ENCODE peak calls at places on chromosomes 2 and 18, in four cellular contexts. J, F, R and K are unnamed samples.

GRCh38 chr18:68840554-68841263 is 42.8 kb downstream of the CCDC102B start:
- DNase-seq in J (peak), F (no peak), R (no peak), K (peak)

GRCh38 chr2:47697000-47697601 is 85.8 kb upstream of the MSH6 start:
- DNase-seq in J (no peak), F (no peak), R (no peak), K (no peak)

GRCh38 chr2:189581354-189582139 is 961 bp upstream of the SLC40A1 start:
- DNase-seq in J (peak), F (peak), R (no peak), K (no peak)

GRCh38 chr18:42620585-42620984 is 494.9 kb downstream of the RIT2 start:
- DNase-seq in J (no peak), F (no peak), R (no peak), K (no peak)

GRCh38 chr2:212032032-212032431 is 506.6 kb downstream of the ERBB4 start:
- DNase-seq in J (no peak), F (no peak), R (no peak), K (peak)

GRCh38 chr2:54579682-54580349 is 123.7 kb downstream of the SPTBN1 start:
- DNase-seq in J (no peak), F (peak), R (no peak), K (no peak)

GRCh38 chr2:33766175-33766574 is 167.1 kb upstream of the FAM98A start:
- DNase-seq in J (no peak), F (no peak), R (no peak), K (no peak)

GRCh38 chr2:217070611-217071010 is 210.7 kb upstream of the TNP1 start:
- DNase-seq in J (no peak), F (no peak), R (no peak), K (no peak)

GRCh38 chr2:110955045-110955444 is 165.7 kb upstream of the BCL2L11 start:
- DNase-seq in J (no peak), F (no peak), R (no peak), K (no peak)

GRCh38 chr18:41767960-41768359 is 187.1 kb upstream of the PIK3C3 start:
- DNase-seq in J (peak), F (peak), R (no peak), K (no peak)

GRCh38 chr2:21220930-21221329 is 97.2 kb downstream of the TDRD15 start:
- DNase-seq in J (no peak), F (no peak), R (no peak), K (peak)

GRCh38 chr2:84906108-84906899 is 848 bp downstream of the TMSB10 start:
- DNase-seq in J (no peak), F (peak), R (no peak), K (no peak)

GRCh38 chr18:681985-682384 is 24.5 kb downstream of the TYMS start:
- DNase-seq in J (no peak), F (no peak), R (no peak), K (no peak)

GRCh38 chr2:171287606-171288005 is 126.9 kb upstream of the TLK1 start:
- DNase-seq in J (no peak), F (no peak), R (no peak), K (no peak)

GRCh38 chr2:72973566-72974435 is 56.5 kb downstream of the EMX1 start:
- DNase-seq in J (peak), F (peak), R (no peak), K (peak)

GRCh38 chr2:240095556-240096523 is 40.3 kb downstream of the COPS9 start:
- DNase-seq in J (no peak), F (no peak), R (no peak), K (no peak)

GRCh38 chr2:207163815-207164747 is 1.7 kb downstream of the KLF7 start:
- DNase-seq in J (no peak), F (no peak), R (no peak), K (no peak)

GRCh38 chr2:2569306-2569705 is 238.2 kb upstream of the MYT1L start:
- DNase-seq in J (no peak), F (no peak), R (no peak), K (no peak)

GRCh38 chr2:240711296-240711695 is 19.6 kb downstream of the AQP12A start:
- DNase-seq in J (no peak), F (no peak), R (no peak), K (no peak)

GRCh38 chr2:209451209-209451822 is 27.5 kb downstream of the MAP2 start:
- DNase-seq in J (no peak), F (no peak), R (no peak), K (no peak)

GRCh38 chr18:77811510-77811909 is 561.9 kb downstream of the GALR1 start:
- DNase-seq in J (no peak), F (no peak), R (no peak), K (no peak)

GRCh38 chr2:58436842-58437241 is 195.7 kb upstream of the FANCL start:
- DNase-seq in J (no peak), F (no peak), R (no peak), K (peak)